ENCODE peak calls at places on chromosome 16, in four cellular contexts. G is GM12878, M is HepG2, D is K562. T is an unnamed sample.

GRCh38 chr16:73047221-73047535 is 750 bp downstream of the ZFHX3 start:
- DNase-seq in G (no peak), M (no peak), D (no peak), T (no peak)

GRCh38 chr16:63289834-63290460 is 1253.7 kb upstream of the CDH8 start:
- DNase-seq in G (no peak), M (peak), D (peak), T (peak)

GRCh38 chr16:73186752-73187151 is 138.8 kb upstream of the ZFHX3 start:
- DNase-seq in G (no peak), M (no peak), D (no peak), T (no peak)

GRCh38 chr16:8120001-8120400 is 470.3 kb downstream of the TMEM114 start:
- DNase-seq in G (no peak), M (no peak), D (no peak), T (no peak)

GRCh38 chr16:71900336-71900735 is 5.0 kb downstream of the IST1 start:
- DNase-seq in G (no peak), M (no peak), D (peak), T (no peak)

GRCh38 chr16:10859650-10860049 is 17.4 kb upstream of the CIITA start:
- DNase-seq in G (no peak), M (no peak), D (no peak), T (no peak)

GRCh38 chr16:1474471-1474795 is 395 bp downstream of the CLCN7 start:
- DNase-seq in G (no peak), M (no peak), D (peak), T (no peak)

GRCh38 chr16:66408181-66409048 is 18.7 kb upstream of the BEAN1 start:
- DNase-seq in G (no peak), M (peak), D (peak), T (no peak)

GRCh38 chr16:3242709-3243108 is 7.8 kb upstream of the ZNF200 start:
- DNase-seq in G (no peak), M (no peak), D (no peak), T (no peak)

GRCh38 chr16:85591381-85591780 is 21.7 kb upstream of the GSE1 start:
- DNase-seq in G (no peak), M (no peak), D (no peak), T (no peak)
- TF ChIP-seq ETV6 in G (no peak), M (no peak), D (no peak), T (no peak)

GRCh38 chr16:79525132-79525531 is 75.4 kb downstream of the MAF start:
- DNase-seq in G (no peak), M (no peak), D (no peak), T (no peak)

DNA sequence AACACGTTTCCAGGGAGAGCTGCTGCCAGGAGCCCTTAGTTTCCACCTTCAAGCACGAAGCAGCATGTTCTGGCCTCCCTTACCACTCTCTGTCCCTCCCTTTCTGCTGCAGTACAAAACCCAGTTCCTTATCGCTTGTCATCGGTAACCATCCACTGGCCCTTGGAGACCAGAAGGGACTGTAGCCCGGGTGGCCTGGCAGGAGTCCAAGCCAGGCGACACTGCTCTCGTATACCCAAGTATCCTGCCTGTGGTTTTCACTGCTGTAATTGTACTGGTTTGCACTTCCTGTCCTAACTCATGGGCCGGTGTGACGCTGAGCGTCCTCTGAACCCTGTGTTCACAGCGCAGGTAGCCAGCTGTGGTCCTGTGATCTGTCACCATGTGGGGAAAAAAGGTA is 81.1 kb downstream of the MAF start:
- DNase-seq in G (no peak), M (no peak), D (peak), T (no peak)
- TF ChIP-seq ETV6 in G (no peak), M (no peak), D (no peak), T (no peak)

DNA sequence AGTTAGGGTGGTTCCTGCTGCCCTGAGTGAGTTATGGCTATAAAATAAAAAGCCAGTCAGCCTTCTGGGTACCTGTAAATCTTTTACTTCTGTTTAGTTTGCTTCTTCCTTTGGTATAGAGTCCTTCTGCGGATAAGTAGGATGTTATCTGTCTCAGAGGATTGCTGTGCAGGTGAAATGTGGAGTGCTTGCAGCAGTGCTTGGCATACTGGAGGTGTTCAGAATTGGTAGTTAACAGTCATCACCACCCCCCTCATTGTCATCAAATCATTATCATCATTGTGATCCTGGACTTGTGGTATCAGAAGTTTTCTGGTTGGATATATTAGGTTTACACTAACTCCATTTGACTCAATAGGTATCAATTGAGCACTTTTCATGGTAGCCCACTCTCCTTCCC is 2.6 kb downstream of the LCMT1 start:
- DNase-seq in G (no peak), M (no peak), D (no peak), T (no peak)
- TF ChIP-seq ETV6 in G (no peak), M (no peak), D (no peak), T (no peak)

GRCh38 chr16:84071151-84071550 is 28.6 kb upstream of the SLC38A8 start:
- DNase-seq in G (no peak), M (no peak), D (no peak), T (no peak)

GRCh38 chr16:84067640-84068039 is 25.0 kb upstream of the SLC38A8 start:
- DNase-seq in G (no peak), M (no peak), D (no peak), T (no peak)

GRCh38 chr16:84068041-84068440 is 25.4 kb upstream of the SLC38A8 start:
- DNase-seq in G (no peak), M (no peak), D (no peak), T (no peak)

GRCh38 chr16:84069540-84069939 is 26.9 kb upstream of the SLC38A8 start:
- DNase-seq in G (no peak), M (no peak), D (no peak), T (no peak)

GRCh38 chr16:84068783-84069464 is 26.3 kb upstream of the SLC38A8 start:
- DNase-seq in G (no peak), M (no peak), D (no peak), T (no peak)
- TF ChIP-seq ETV6 in G (no peak), M (no peak), D (no peak), T (no peak)

DNA sequence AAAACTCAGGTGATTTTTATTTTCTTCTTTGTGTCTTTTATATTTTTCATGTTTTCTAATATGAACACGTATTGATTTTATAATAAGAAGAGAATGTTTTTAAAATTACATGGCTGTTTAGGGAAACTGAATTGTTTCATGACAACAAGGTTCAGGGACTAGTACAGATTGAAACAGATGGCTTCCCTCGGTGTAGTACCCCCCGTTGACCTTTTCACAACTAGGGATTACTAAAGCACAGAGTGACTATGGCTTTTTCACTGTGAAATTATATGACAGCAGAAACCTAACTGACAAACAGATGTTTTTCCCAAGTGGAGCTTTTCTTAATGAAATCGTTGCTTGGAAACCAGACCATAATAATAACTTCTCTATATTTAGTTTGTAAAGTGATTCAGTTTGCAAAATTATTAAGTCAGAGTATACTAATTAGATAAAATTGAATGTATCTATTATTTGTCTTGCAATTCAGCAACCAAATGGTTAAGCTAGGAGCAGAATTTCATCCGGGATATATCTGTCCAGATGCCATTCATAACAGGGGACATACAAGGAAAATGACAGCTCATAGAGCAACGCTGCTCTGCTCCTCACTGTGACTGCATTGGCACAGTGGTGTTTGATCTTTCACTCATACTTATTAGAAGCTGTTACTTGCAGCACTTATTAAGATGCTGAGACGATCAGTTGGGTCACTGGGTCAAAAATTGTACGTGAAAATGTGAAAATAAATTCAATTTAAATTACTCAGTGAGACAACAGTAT is 111.7 kb downstream of the TANGO6 start:
- DNase-seq in G (no peak), M (no peak), D (no peak), T (no peak)
- TF ChIP-seq ETV6 in G (no peak), M (no peak), D (no peak), T (no peak)